ENCODE peak calls at places on chromosomes 4 and X, in nine cellular contexts. H is GM20000, W is foreskin fibroblast, T is AG09309, O is neural crest cell, G is HCT116, X is Peyer's patch, J is fibroblast of lung, K is type B pancreatic cell. Z is an unnamed sample.

GRCh38 chr4:186900232-186900900 is 176.7 kb upstream of the FAT1 start:
- DNase-seq in K (no peak), J (peak; percentile 89), H (no peak), G (no peak), T (peak; percentile 45), O (no peak), X (no peak), W (peak; percentile 72), Z (no peak)

GRCh38 chr4:165301833-165302232 is 25.6 kb upstream of the MSMO1 start:
- DNase-seq in T (no peak), X (no peak), H (peak; percentile 30), G (no peak), O (no peak), J (peak; percentile 28), K (no peak), W (no peak), Z (no peak)

GRCh38 chr4:81454498-81454897 is 17.2 kb downstream of the RASGEF1B start:
- DNase-seq in G (no peak), T (no peak), W (peak; percentile 3), H (no peak), J (peak; percentile 12), O (no peak), K (no peak), X (peak; percentile 73), Z (no peak)

GRCh38 chr4:40908297-40908696 is 158.5 kb downstream of the NSUN7 start:
- DNase-seq in H (no peak), T (no peak), W (no peak), G (peak; percentile 71), O (no peak), X (no peak), K (no peak), J (no peak), Z (no peak)

GRCh38 chr4:119746951-119747350 is 118.3 kb upstream of the PDE5A start:
- DNase-seq in J (peak; percentile 55), G (no peak), H (no peak), X (no peak), T (peak; percentile 39), K (no peak), W (peak; percentile 88), O (no peak), Z (no peak)

GRCh38 chr4:56261027-56261426 is 126.3 kb downstream of the AASDH start:
- DNase-seq in G (no peak), H (peak; percentile 5), K (no peak), J (no peak), W (no peak), O (no peak), T (no peak), X (no peak), Z (no peak)

GRCh38 chr4:1524761-1525160 is 118.5 kb upstream of the NKX1-1 start:
- DNase-seq in H (no peak), K (no peak), O (no peak), G (no peak), W (no peak), T (no peak), X (no peak), J (no peak), Z (no peak)

GRCh38 chr4:147136308-147136707 is 190.6 kb upstream of the TTC29 start:
- DNase-seq in H (no peak), J (peak; percentile 34), W (peak; percentile 20), K (no peak), X (no peak), T (no peak), G (no peak), O (no peak), Z (no peak)

GRCh38 chr4:57037982-57038604 is 59.4 kb downstream of the POLR2B start:
- DNase-seq in X (peak; percentile 78), H (peak; percentile 34), K (peak; percentile 81), W (peak; percentile 76), G (peak; percentile 23), T (no peak), O (peak; percentile 70), J (no peak), Z (no peak)

GRCh38 chr4:123411976-123412589 is 15.5 kb downstream of the SPRY1 start:
- DNase-seq in O (no peak), G (no peak), T (no peak), J (peak; percentile 37), W (no peak), K (no peak), X (no peak), H (peak; percentile 27), Z (no peak)

GRCh38 chrX:17629011-17629410 is 108.3 kb upstream of the SCML1 start:
- DNase-seq in G (no peak), K (no peak), W (no peak), X (no peak), O (no peak), H (no peak), J (no peak), T (no peak), Z (no peak)

GRCh38 chrX:11113731-11114130 is 2.6 kb downstream of the HCCS start:
- DNase-seq in X (no peak), K (no peak), H (no peak), J (peak; percentile 10), G (no peak), W (peak; percentile 29), O (no peak), T (no peak), Z (no peak)

GRCh38 chrX:68648960-68649359 is 1.5 kb downstream of the STARD8 start:
- DNase-seq in T (no peak), K (no peak), J (peak; percentile 27), W (no peak), H (no peak), X (no peak), O (no peak), G (no peak), Z (no peak)

GRCh38 chrX:107629533-107629909 is 1.2 kb downstream of the PRPS1 start:
- DNase-seq in O (no peak), H (no peak), W (peak; percentile 48), X (no peak), G (no peak), T (no peak), J (peak; percentile 39), K (no peak), Z (no peak)

GRCh38 chr4:24070117-24070516 is 180.3 kb upstream of the PPARGC1A start:
- DNase-seq in T (peak; percentile 25), X (no peak), J (peak; percentile 91), K (no peak), O (no peak), W (peak; percentile 86), H (no peak), G (no peak), Z (no peak)

GRCh38 chrX:152905081-152905420 is 7.2 kb downstream of the ZNF185 start:
- DNase-seq in G (no peak), J (no peak), K (no peak), W (no peak), T (no peak), H (no peak), O (no peak), X (no peak), Z (no peak)

GRCh38 chrX:52574416-52575275 is 57.8 kb upstream of the XAGE1B start:
- DNase-seq in O (peak; percentile 44), W (peak; percentile 67), K (no peak), G (peak; percentile 22), T (peak; percentile 24), H (peak; percentile 26), X (peak; percentile 55), J (peak; percentile 53), Z (no peak)

GRCh38 chr4:152090543-152090942 is 329.7 kb upstream of the GATB start:
- DNase-seq in K (no peak), H (no peak), W (no peak), T (no peak), J (peak; percentile 10), G (no peak), O (no peak), X (no peak), Z (no peak)

GRCh38 chr4:102036016-102036415 is 245.5 kb downstream of the BANK1 start:
- DNase-seq in W (no peak), H (no peak), X (no peak), T (no peak), G (no peak), J (no peak), O (no peak), K (no peak), Z (no peak)

GRCh38 chr4:67714248-67714583 is 13.3 kb upstream of the UBA6 start:
- DNase-seq in H (peak; percentile 38), O (no peak), W (no peak), K (no peak), T (no peak), J (no peak), X (no peak), G (no peak), Z (no peak)

DNA sequence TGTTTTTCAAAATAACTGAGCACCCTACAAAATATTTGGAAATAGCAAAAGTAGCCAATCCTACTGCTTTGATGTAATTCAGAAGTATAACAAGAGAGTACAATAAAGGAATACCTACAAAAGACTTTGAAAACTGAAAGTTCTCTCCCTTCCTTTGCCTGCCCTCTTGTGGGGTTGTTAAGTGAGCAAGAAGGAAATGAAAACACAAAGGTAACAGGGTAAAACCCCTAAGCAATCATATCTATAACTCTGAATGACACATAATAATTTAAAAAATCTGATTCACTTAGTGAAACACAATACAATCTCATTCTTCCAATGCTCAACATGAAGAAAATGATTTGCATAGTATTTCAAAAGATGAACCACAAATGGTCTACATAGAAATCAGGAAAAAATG is 98.2 kb downstream of the FRYL start:
- DNase-seq in O (no peak), K (no peak), J (peak; percentile 33), X (peak; percentile 51), H (peak; percentile 46), G (no peak), W (peak; percentile 53), T (no peak), Z (no peak)
- TF ChIP-seq CTCF in O (no peak), K (peak; percentile 43), J (peak; percentile 49), X (no peak), H (no peak), G (peak; percentile 34), W (peak; percentile 40), T (peak; percentile 50), Z (no peak)

DNA sequence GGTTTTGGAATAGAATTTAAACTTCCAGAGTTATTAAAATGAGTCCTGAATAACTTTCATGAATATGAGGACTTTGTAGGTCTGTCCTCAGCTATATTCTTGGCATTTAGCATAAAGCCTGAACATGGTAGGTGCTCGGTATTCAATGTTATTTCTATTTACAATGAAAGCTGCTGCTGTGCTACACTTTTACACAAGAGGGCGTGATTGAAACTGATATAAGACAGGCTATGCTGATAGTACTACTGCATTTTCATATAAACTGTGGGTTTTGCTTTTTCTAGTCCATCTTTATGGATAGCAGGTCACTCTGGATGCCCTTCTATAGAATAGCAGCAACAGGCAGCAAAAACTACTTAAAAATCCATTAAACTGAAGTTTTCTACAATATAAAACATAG is 12.3 kb upstream of the GNPDA2 start:
- DNase-seq in H (no peak), O (no peak), G (no peak), J (no peak), T (no peak), W (peak; percentile 9), X (no peak), K (no peak), Z (no peak)
- TF ChIP-seq CTCF in H (peak; percentile 43), O (peak; percentile 51), G (peak; percentile 3), J (peak; percentile 50), T (peak; percentile 37), W (peak; percentile 26), X (no peak), K (peak; percentile 58), Z (no peak)

GRCh38 chr4:142719854-142720541 is 126.1 kb downstream of the INPP4B start:
- DNase-seq in J (peak; percentile 71), W (peak; percentile 54), T (no peak), H (peak; percentile 4), G (peak; percentile 68), K (no peak), O (no peak), X (no peak), Z (no peak)
- TF ChIP-seq CTCF in J (peak; percentile 55), W (peak; percentile 42), T (peak; percentile 46), H (no peak), G (peak; percentile 58), K (peak; percentile 69), O (peak; percentile 65), X (no peak), Z (no peak)

GRCh38 chrX:83934220-83934619 is 73.3 kb downstream of the CYLC1 start:
- DNase-seq in T (no peak), J (no peak), H (no peak), K (no peak), O (no peak), G (no peak), W (no peak), X (no peak), Z (no peak)
- TF ChIP-seq CTCF in T (no peak), J (no peak), H (no peak), K (peak; percentile 50), O (peak; percentile 42), G (no peak), W (no peak), X (no peak), Z (no peak)

Z was measured in activated B cell treated with CpG ODN at 0.5 μM for 24 hours.